ENCODE peak calls at places on chromosome 10, in seven cellular contexts. Q is stimulated activated CD4-positive, alpha-beta T cell treated with anti-CD3 and anti-CD28 coated beads, Interleukin-2, amount 100 ng/mL, for 48 hours; B is substantia nigra; Y is CD8-positive, alpha-beta T cell; L is non-pigmented ciliary epithelial cell; Z is mesothelial cell of epicardium; S is thoracic aorta. T is an unnamed sample.

GRCh38 chr10:123573236-123574147 is 92.7 kb upstream of the GPR26 start:
- DNase-seq in B (no peak), Q (peak; percentile 43), Z (no peak), Y (peak; percentile 11), S (no peak), L (no peak), T (no peak)

GRCh38 chr10:4183761-4184261 is 398.8 kb upstream of the KLF6 start:
- DNase-seq in Y (no peak), B (no peak), S (no peak), Q (no peak), L (no peak), Z (no peak), T (no peak)

GRCh38 chr10:86103391-86104101 is 263.0 kb downstream of the GRID1 start:
- DNase-seq in S (no peak), B (peak; percentile 19), L (no peak), Z (no peak), Y (no peak), Q (no peak), T (no peak)

GRCh38 chr10:102452672-102453340 is 1.5 kb upstream of the C10orf95 start:
- DNase-seq in S (no peak), Y (no peak), L (peak; percentile 35), Q (peak; percentile 70), B (no peak), Z (no peak), T (no peak)

GRCh38 chr10:69766161-69766910 is 35.4 kb upstream of the COL13A1 start:
- DNase-seq in B (no peak), Z (no peak), Y (no peak), L (no peak), Q (no peak), S (no peak), T (no peak)

GRCh38 chr10:46551701-46552525 is 4.5 kb downstream of the GPRIN2 start:
- DNase-seq in Z (peak; percentile 16), L (no peak), S (peak; percentile 2), Y (no peak), Q (no peak), B (no peak), T (peak; percentile 9)

GRCh38 chr10:117553815-117554172 is 11.2 kb downstream of the EMX2 start:
- DNase-seq in B (no peak), Q (no peak), Y (no peak), S (no peak), L (no peak), Z (no peak), T (no peak)

GRCh38 chr10:118482393-118483331 is 112.8 kb downstream of the PRLHR start:
- DNase-seq in Y (no peak), Z (no peak), B (no peak), L (no peak), S (no peak), Q (no peak), T (no peak)

GRCh38 chr10:79142522-79143309 is 74.0 kb downstream of the ZMIZ1 start:
- DNase-seq in B (no peak), S (no peak), Y (no peak), Z (no peak), Q (no peak), L (no peak), T (no peak)

GRCh38 chr10:102657451-102657850 is 13.2 kb downstream of the TRIM8 start:
- DNase-seq in S (no peak), Z (no peak), L (no peak), Q (no peak), Y (no peak), B (no peak), T (no peak)

GRCh38 chr10:84200537-84201243 is 6.4 kb downstream of the CDHR1 start:
- DNase-seq in Y (no peak), Q (no peak), S (no peak), L (no peak), B (no peak), Z (no peak), T (no peak)

GRCh38 chr10:23053036-23053435 is 42.3 kb upstream of the MSRB2 start:
- DNase-seq in Y (no peak), S (no peak), L (no peak), Z (no peak), B (no peak), Q (no peak), T (no peak)

GRCh38 chr10:101617102-101617823 is 29.1 kb downstream of the DPCD start:
- DNase-seq in L (no peak), S (no peak), B (no peak), Z (no peak), Y (no peak), Q (no peak), T (no peak)

GRCh38 chr10:57338823-57339558 is 928.7 kb downstream of the IPMK start:
- DNase-seq in Y (no peak), L (peak; percentile 9), S (no peak), B (no peak), Q (peak; percentile 1), Z (no peak), T (no peak)

T was measured in dorsolateral prefrontal cortex.